ENCODE peak calls at places on chromosomes 2 and 18, in six cellular contexts. S is mesendoderm; R is OCI-LY7; Z is Peyer's patch; F is CD4-positive, alpha-beta memory T cell; I is BE2C. N is an unnamed sample.
A peak's percentile ranks its signal among the peaks of the same experiment; 100 is the strongest.

GRCh38 chr2:54871457-54872103 is 148.1 kb downstream of the EML6 start:
- DNase-seq in S (no peak), R (no peak), Z (no peak), F (no peak), I (no peak), N (no peak)

GRCh38 chr18:79848294-79848578 is 50.5 kb downstream of the KCNG2 start:
- DNase-seq in S (no peak), R (no peak), Z (peak; percentile 13), F (no peak), I (no peak), N (no peak)

GRCh38 chr2:211867845-211868361 is 670.7 kb downstream of the ERBB4 start:
- DNase-seq in S (no peak), R (no peak), Z (no peak), F (no peak), I (no peak), N (no peak)

GRCh38 chr18:22422909-22423548 is 5.3 kb upstream of the CTAGE1 start:
- DNase-seq in S (no peak), R (no peak), Z (no peak), F (no peak), I (no peak), N (no peak)

GRCh38 chr2:240434728-240435456 is 571 bp upstream of the GPC1 start:
- DNase-seq in S (peak; percentile 88), R (peak; percentile 93), Z (peak; percentile 89), F (peak; percentile 85), I (peak; percentile 95), N (peak; percentile 91)

GRCh38 chr2:16522031-16522818 is 143.4 kb downstream of the CYRIA start:
- DNase-seq in S (no peak), R (no peak), Z (no peak), F (no peak), I (no peak), N (no peak)

GRCh38 chr2:199977984-199978415 is 22.6 kb downstream of the MAIP1 start:
- DNase-seq in S (no peak), R (no peak), Z (no peak), F (no peak), I (no peak), N (peak; percentile 67)

GRCh38 chr2:196677404-196677803 is 37.9 kb downstream of the CCDC150 start:
- DNase-seq in S (peak; percentile 20), R (no peak), Z (no peak), F (no peak), I (peak; percentile 28), N (no peak)

GRCh38 chr2:236889081-236889780 is 196.5 kb upstream of the COPS8 start:
- DNase-seq in S (no peak), R (no peak), Z (no peak), F (no peak), I (no peak), N (no peak)

GRCh38 chr18:80194874-80195570 is 52.3 kb downstream of the PARD6G start:
- DNase-seq in S (no peak), R (no peak), Z (no peak), F (no peak), I (no peak), N (no peak)

GRCh38 chr2:211564441-211564840 is 974.2 kb downstream of the ERBB4 start:
- DNase-seq in S (no peak), R (no peak), Z (no peak), F (no peak), I (no peak), N (no peak)

GRCh38 chr2:46679761-46680160 is 200.4 kb downstream of the TMEM247 start:
- DNase-seq in S (no peak), R (no peak), Z (no peak), F (no peak), I (no peak), N (no peak)

GRCh38 chr2:240840435-240841060 is 20.5 kb upstream of the KIF1A start:
- DNase-seq in S (peak; percentile 86), R (peak; percentile 22), Z (no peak), F (no peak), I (peak; percentile 81), N (peak; percentile 41)

GRCh38 chr2:219471476-219472371 is 27.0 kb upstream of the GMPPA start:
- DNase-seq in S (no peak), R (no peak), Z (no peak), F (no peak), I (no peak), N (no peak)
- H3K36me3 ChIP-seq in S (no peaks in the 10 kb centered on the region), R (no peaks in the 10 kb centered on the region), Z (no peaks in the 10 kb centered on the region), F (no peaks in the 10 kb centered on the region), I (peaks cover 50% of the 10 kb centered on the region), N (no peaks in the 10 kb centered on the region)

GRCh38 chr2:109434351-109434750 is 179.4 kb downstream of the SEPTIN10 start:
- DNase-seq in S (no peak), R (no peak), Z (no peak), F (no peak), I (no peak), N (no peak)
- H3K36me3 ChIP-seq in S (no peaks in the 10 kb centered on the region), R (no peaks in the 10 kb centered on the region), Z (no peaks in the 10 kb centered on the region), F (no peaks in the 10 kb centered on the region), I (no peaks in the 10 kb centered on the region), N (no peaks in the 10 kb centered on the region)

DNA sequence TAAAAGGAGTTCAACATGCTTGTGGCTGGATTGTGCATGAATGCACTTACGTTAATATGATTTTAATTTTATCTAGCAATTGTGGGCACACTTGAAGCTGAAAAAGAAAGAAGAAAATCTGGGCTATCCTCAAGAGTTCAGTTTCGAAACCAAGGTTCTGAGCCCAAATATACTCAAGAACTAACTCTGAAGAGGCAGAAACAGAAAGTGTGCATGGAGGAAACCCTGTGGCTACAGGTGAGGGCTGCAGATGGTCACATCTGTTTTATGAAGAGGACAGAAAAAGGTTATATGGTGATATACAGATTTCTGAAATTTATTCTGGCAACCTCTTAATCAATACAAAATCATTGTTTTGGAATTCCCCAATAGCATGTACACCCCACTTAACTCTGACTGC is 57.3 kb downstream of the ITGA6 start:
- DNase-seq in S (no peak), R (no peak), Z (no peak), F (no peak), I (no peak), N (no peak)
- H3K36me3 ChIP-seq in S (no peaks in the 10 kb centered on the region), R (no peaks in the 10 kb centered on the region), Z (peaks cover 74% of the 10 kb centered on the region), F (peaks cover 50% of the 10 kb centered on the region), I (no peaks in the 10 kb centered on the region), N (no peaks in the 10 kb centered on the region)

DNA sequence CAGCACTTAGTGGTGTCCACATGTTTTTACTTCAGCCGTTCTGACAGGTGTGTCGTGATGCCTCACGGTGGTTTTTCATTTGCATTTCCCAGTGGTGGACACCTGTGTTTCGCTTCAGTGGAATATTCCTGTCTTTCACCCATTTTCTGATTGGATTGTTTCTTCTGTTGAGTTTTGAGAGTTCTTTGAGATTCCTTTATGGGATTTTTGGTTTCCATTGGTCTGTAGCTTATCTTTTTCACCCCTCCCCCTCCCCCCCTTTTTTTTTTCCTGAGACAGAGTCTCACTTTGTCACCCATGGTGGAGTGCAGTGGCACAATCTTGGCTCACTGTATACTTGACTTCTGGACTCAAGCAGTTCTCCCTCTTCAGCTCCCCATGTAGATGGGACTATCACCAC is 8.0 kb downstream of the ANKRD23 start:
- DNase-seq in S (no peak), R (no peak), Z (no peak), F (no peak), I (no peak), N (no peak)
- H3K36me3 ChIP-seq in S (no peaks in the 10 kb centered on the region), R (peaks cover 59% of the 10 kb centered on the region), Z (peaks cover 47% of the 10 kb centered on the region), F (peaks cover 29% of the 10 kb centered on the region), I (no peaks in the 10 kb centered on the region), N (no peaks in the 10 kb centered on the region)

GRCh38 chr18:3709166-3709565 is 259.2 kb downstream of the TGIF1 start:
- DNase-seq in S (no peak), R (no peak), Z (no peak), F (no peak), I (no peak), N (no peak)

GRCh38 chr18:3713166-3713565 is 263.2 kb downstream of the TGIF1 start:
- DNase-seq in S (no peak), R (peak; percentile 39), Z (no peak), F (no peak), I (no peak), N (no peak)

GRCh38 chr18:3713708-3714107 is 263.7 kb downstream of the TGIF1 start:
- DNase-seq in S (no peak), R (no peak), Z (no peak), F (no peak), I (no peak), N (no peak)

GRCh38 chr18:3712485-3712884 is 262.5 kb downstream of the TGIF1 start:
- DNase-seq in S (no peak), R (no peak), Z (no peak), F (no peak), I (no peak), N (no peak)

GRCh38 chr18:3710712-3711269 is 260.8 kb downstream of the TGIF1 start:
- DNase-seq in S (no peak), R (peak; percentile 20), Z (no peak), F (no peak), I (no peak), N (peak; percentile 85)
- H3K36me3 ChIP-seq in S (no peaks in the 10 kb centered on the region), R (no peaks in the 10 kb centered on the region), Z (no peaks in the 10 kb centered on the region), F (no peaks in the 10 kb centered on the region), I (no peaks in the 10 kb centered on the region), N (no peaks in the 10 kb centered on the region)

GRCh38 chr2:11777886-11778415 is 31.5 kb downstream of the LPIN1 start:
- DNase-seq in S (no peak), R (no peak), Z (no peak), F (no peak), I (no peak), N (no peak)

GRCh38 chr2:11778923-11779757 is 32.7 kb downstream of the LPIN1 start:
- DNase-seq in S (peak; percentile 72), R (peak; percentile 81), Z (peak; percentile 85), F (peak; percentile 79), I (peak; percentile 91), N (peak; percentile 84)

GRCh38 chr2:11775384-11775783 is 29.0 kb downstream of the LPIN1 start:
- DNase-seq in S (no peak), R (peak; percentile 59), Z (no peak), F (peak; percentile 58), I (no peak), N (no peak)

GRCh38 chr2:11774600-11774999 is 28.2 kb downstream of the LPIN1 start:
- DNase-seq in S (no peak), R (no peak), Z (no peak), F (no peak), I (no peak), N (no peak)

GRCh38 chr2:11777066-11777782 is 30.8 kb downstream of the LPIN1 start:
- DNase-seq in S (peak; percentile 31), R (no peak), Z (no peak), F (no peak), I (no peak), N (no peak)
- H3K36me3 ChIP-seq in S (no peaks in the 10 kb centered on the region), R (peaks cover 76% of the 10 kb centered on the region), Z (peaks cover 49% of the 10 kb centered on the region), F (peaks cover 37% of the 10 kb centered on the region), I (peaks cover 77% of the 10 kb centered on the region), N (peaks cover 23% of the 10 kb centered on the region)